ENCODE peak calls at places on chromosomes 2 and 18, in six cellular contexts. G, Q, M, W, A and O are unnamed samples.

GRCh38 chr2:205885492-205886099 is 200.4 kb downstream of the INO80D start:
- ATAC-seq in G (no peak), Q (peak), M (peak), W (no peak), A (peak), O (peak)

GRCh38 chr2:7584017-7584416 is 666.8 kb downstream of the RNF144A start:
- ATAC-seq in G (no peak), Q (no peak), M (no peak), W (no peak), A (no peak), O (no peak)

GRCh38 chr2:37623409-37623808 is 48.0 kb downstream of the CDC42EP3 start:
- ATAC-seq in G (no peak), Q (no peak), M (no peak), W (no peak), A (no peak), O (no peak)

GRCh38 chr2:196155597-196155996 is 15.8 kb downstream of the STK17B start:
- ATAC-seq in G (peak), Q (no peak), M (no peak), W (no peak), A (no peak), O (no peak)

GRCh38 chr2:70851704-70852103 is 16.1 kb upstream of the CD207 start:
- ATAC-seq in G (peak), Q (peak), M (no peak), W (no peak), A (no peak), O (no peak)

GRCh38 chr2:69119541-69119940 is 106.6 kb downstream of the ANTXR1 start:
- ATAC-seq in G (no peak), Q (no peak), M (no peak), W (no peak), A (no peak), O (no peak)

GRCh38 chr18:55234366-55235093 is 275.3 kb upstream of the CCDC68 start:
- ATAC-seq in G (peak), Q (peak), M (peak), W (peak), A (peak), O (peak)

GRCh38 chr2:20919301-20919800 is 96.5 kb upstream of the LDAH start:
- ATAC-seq in G (no peak), Q (no peak), M (no peak), W (no peak), A (no peak), O (no peak)

GRCh38 chr2:102138331-102138730 is 4.2 kb upstream of the IL1R1 start:
- ATAC-seq in G (no peak), Q (no peak), M (no peak), W (no peak), A (no peak), O (no peak)

GRCh38 chr18:63850010-63850409 is 37.5 kb upstream of the SERPINB2 start:
- ATAC-seq in G (no peak), Q (no peak), M (no peak), W (no peak), A (no peak), O (no peak)

GRCh38 chr2:190159453-190159852 is 96.9 kb upstream of the MSTN start:
- ATAC-seq in G (no peak), Q (no peak), M (peak), W (no peak), A (peak), O (peak)

GRCh38 chr2:67399831-67400489 is 2.8 kb downstream of the ETAA1 start:
- ATAC-seq in G (no peak), Q (no peak), M (no peak), W (no peak), A (no peak), O (no peak)

GRCh38 chr2:88933980-88934379 is 242.5 kb downstream of the RPIA start:
- ATAC-seq in G (peak), Q (no peak), M (no peak), W (no peak), A (no peak), O (no peak)

GRCh38 chr2:119431976-119432881 is 575 bp downstream of the TMEM37 start:
- ATAC-seq in G (no peak), Q (peak), M (no peak), W (peak), A (no peak), O (no peak)

GRCh38 chr2:36301843-36302242 is 53.7 kb upstream of the CRIM1 start:
- ATAC-seq in G (no peak), Q (no peak), M (no peak), W (no peak), A (no peak), O (no peak)

GRCh38 chr2:98764499-98764898 is 33.6 kb upstream of the MGAT4A start:
- ATAC-seq in G (no peak), Q (no peak), M (no peak), W (no peak), A (no peak), O (no peak)

GRCh38 chr2:64863097-64863820 is 125.9 kb upstream of the SLC1A4 start:
- ATAC-seq in G (no peak), Q (no peak), M (no peak), W (no peak), A (no peak), O (no peak)

GRCh38 chr18:32138332-32138731 is 46.7 kb downstream of the RNF138 start:
- ATAC-seq in G (peak), Q (no peak), M (peak), W (no peak), A (no peak), O (no peak)

GRCh38 chr18:58493070-58493469 is 135.8 kb downstream of the ALPK2 start:
- ATAC-seq in G (no peak), Q (no peak), M (no peak), W (no peak), A (peak), O (no peak)

GRCh38 chr2:36951574-36951973 is 14.8 kb downstream of the STRN start:
- ATAC-seq in G (no peak), Q (peak), M (peak), W (no peak), A (peak), O (no peak)

GRCh38 chr2:240856151-240856980 is 12.3 kb upstream of the AGXT start:
- ATAC-seq in G (no peak), Q (no peak), M (peak), W (no peak), A (no peak), O (no peak)

GRCh38 chr2:185583058-185583816 is 155.4 kb upstream of the FSIP2 start:
- ATAC-seq in G (no peak), Q (peak), M (no peak), W (no peak), A (no peak), O (no peak)

GRCh38 chr2:40403233-40403841 is 48.6 kb downstream of the SLC8A1 start:
- ATAC-seq in G (no peak), Q (no peak), M (no peak), W (peak), A (peak), O (peak)

GRCh38 chr2:143802242-143802641 is 673.0 kb downstream of the ARHGAP15 start:
- ATAC-seq in G (no peak), Q (no peak), M (no peak), W (no peak), A (no peak), O (no peak)

GRCh38 chr2:196076778-196077568 is 8.3 kb upstream of the DNAH7 start:
- ATAC-seq in G (no peak), Q (no peak), M (peak), W (no peak), A (no peak), O (no peak)

GRCh38 chr18:25726278-25726677 is 364.1 kb downstream of the SS18 start:
- ATAC-seq in G (no peak), Q (no peak), M (no peak), W (no peak), A (no peak), O (no peak)

GRCh38 chr2:238846503-238847431 is 1.1 kb upstream of the TWIST2 start:
- ATAC-seq in G (no peak), Q (peak), M (no peak), W (peak), A (peak), O (peak)

GRCh38 chr2:38740851-38741541 is 10.2 kb downstream of the SRSF7 start:
- ATAC-seq in G (peak), Q (peak), M (peak), W (no peak), A (no peak), O (no peak)
- TF ChIP-seq CTCF in G (peak), Q (peak), M (peak), W (peak), A (peak), O (peak)

DNA sequence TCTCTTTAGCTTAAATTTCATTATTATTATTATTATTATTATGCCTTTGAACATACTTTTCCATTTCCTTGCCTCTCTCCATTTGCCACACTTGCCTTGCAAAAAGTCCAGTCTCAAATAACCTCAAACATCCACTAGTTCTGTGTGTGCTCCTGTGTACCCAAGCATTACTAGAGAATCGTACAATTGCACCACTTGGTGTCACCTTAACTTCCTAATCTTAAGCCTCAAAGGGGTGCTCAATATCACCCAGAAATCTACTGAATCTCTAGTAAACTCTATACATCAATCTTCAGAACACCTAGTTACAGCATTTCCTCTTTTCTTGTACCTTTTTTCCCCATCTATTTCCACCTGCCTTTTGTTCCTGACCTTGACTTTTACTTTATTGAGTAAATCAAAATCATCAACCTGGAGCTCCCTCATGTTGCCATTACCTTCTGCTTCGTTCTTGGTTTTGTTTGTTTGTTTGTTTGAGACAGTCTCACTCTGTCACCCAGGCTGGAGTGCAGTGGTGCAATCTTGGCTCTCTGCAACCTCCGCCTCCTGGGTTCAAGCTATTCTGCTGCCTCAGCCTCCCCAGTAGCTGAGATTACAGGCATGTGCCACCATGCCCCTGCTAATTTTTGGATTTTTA is 12.5 kb upstream of the SOS1 start:
- ATAC-seq in G (no peak), Q (no peak), M (no peak), W (no peak), A (no peak), O (no peak)
- TF ChIP-seq CTCF in G (no peak), Q (no peak), M (no peak), W (no peak), A (no peak), O (no peak)

GRCh38 chr2:222582931-222583330 is 73.0 kb downstream of the FARSB start:
- ATAC-seq in G (no peak), Q (no peak), M (peak), W (no peak), A (no peak), O (no peak)
- TF ChIP-seq CTCF in G (no peak), Q (no peak), M (no peak), W (no peak), A (no peak), O (no peak)

GRCh38 chr18:28357785-28358401 is 181.0 kb upstream of the CDH2 start:
- ATAC-seq in G (no peak), Q (no peak), M (no peak), W (no peak), A (no peak), O (no peak)
- TF ChIP-seq CTCF in G (no peak), Q (no peak), M (peak), W (no peak), A (no peak), O (no peak)

GRCh38 chr2:96321230-96322103 is 3.6 kb upstream of the ITPRIPL1 start:
- ATAC-seq in G (peak), Q (peak), M (peak), W (no peak), A (peak), O (peak)
- TF ChIP-seq CTCF in G (no peak), Q (no peak), M (no peak), W (no peak), A (no peak), O (no peak)

DNA sequence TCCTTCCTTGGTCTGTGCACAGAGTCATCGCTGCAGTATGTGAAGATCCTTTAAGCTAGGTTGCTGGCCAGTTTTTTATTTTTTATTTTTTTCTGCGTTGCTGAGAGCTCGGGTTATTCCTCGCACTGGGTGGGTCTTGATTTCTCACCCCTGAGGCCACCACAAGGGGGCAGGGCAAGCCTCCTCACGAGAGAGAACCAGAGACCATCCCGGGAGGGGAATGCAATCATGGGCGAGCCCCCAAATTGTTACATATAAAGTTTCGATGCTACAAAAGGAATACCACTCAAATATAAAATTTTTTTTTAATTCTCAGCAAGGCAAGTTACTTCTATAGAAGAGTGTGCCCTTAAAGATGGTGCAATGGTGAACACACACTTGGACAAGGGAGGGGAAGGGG is 24.9 kb downstream of the HTR2B start:
- ATAC-seq in G (no peak), Q (no peak), M (peak), W (no peak), A (no peak), O (no peak)
- TF ChIP-seq CTCF in G (no peak), Q (no peak), M (peak), W (no peak), A (no peak), O (no peak)